ENCODE peak calls at places on chromosome 17, in eight cellular contexts. V is suprapubic skin, G is uterus, I is GM12878, R is adrenal gland, Z is esophagus muscularis mucosa, T is H1, O is IMR-90. K is an unnamed sample. For H3K4me1, the result is how much of the 10 kb centered on the place peaks cover.

GRCh38 chr17:3989156-3989886 is 25.1 kb upstream of the ATP2A3 start:
- DNase-seq in I (no peak), T (no peak), G (no peak), O (no peak), V (no peak), Z (no peak), R (no peak), K (no peak)

GRCh38 chr17:32609085-32609484 is 122.3 kb downstream of the CDK5R1 start:
- DNase-seq in O (no peak), G (no peak), I (peak), Z (no peak), T (no peak), V (no peak), R (peak), K (no peak)

GRCh38 chr17:52157603-52158449 is 688 bp downstream of the CA10 start:
- DNase-seq in O (no peak), R (no peak), T (peak), Z (no peak), I (no peak), V (no peak), G (no peak), K (no peak)

GRCh38 chr17:4319221-4319620 is 47.3 kb downstream of the UBE2G1 start:
- DNase-seq in V (no peak), T (no peak), O (no peak), G (no peak), I (no peak), Z (no peak), R (no peak), K (no peak)

GRCh38 chr17:12744298-12744697 is 45.0 kb upstream of the ARHGAP44 start:
- DNase-seq in I (no peak), O (peak), V (no peak), R (no peak), Z (no peak), G (no peak), T (no peak), K (no peak)

GRCh38 chr17:42340691-42341127 is 47.5 kb downstream of the STAT3 start:
- DNase-seq in T (no peak), V (no peak), G (no peak), Z (no peak), O (no peak), I (no peak), R (no peak), K (no peak)

GRCh38 chr17:67518881-67519280 is 141.8 kb downstream of the PITPNC1 start:
- DNase-seq in I (no peak), G (no peak), Z (no peak), O (no peak), V (no peak), R (no peak), T (no peak), K (no peak)

GRCh38 chr17:80031691-80032480 is 3.8 kb downstream of the TBC1D16 start:
- DNase-seq in I (no peak), T (no peak), V (no peak), G (no peak), Z (no peak), R (no peak), O (no peak), K (no peak)

GRCh38 chr17:17186051-17186450 is 20.1 kb downstream of the PLD6 start:
- DNase-seq in G (no peak), V (no peak), R (no peak), T (no peak), I (no peak), Z (no peak), O (peak), K (no peak)

GRCh38 chr17:17180741-17181525 is 25.2 kb downstream of the PLD6 start:
- DNase-seq in O (no peak), G (no peak), T (no peak), I (no peak), R (no peak), Z (no peak), V (no peak), K (no peak)

GRCh38 chr17:17181666-17182600 is 24.2 kb downstream of the PLD6 start:
- DNase-seq in T (no peak), O (no peak), R (no peak), V (no peak), G (no peak), Z (no peak), I (peak), K (no peak)

GRCh38 chr17:17182601-17183136 is 23.5 kb downstream of the PLD6 start:
- DNase-seq in G (no peak), V (no peak), R (no peak), O (no peak), I (no peak), Z (no peak), T (no peak), K (no peak)

GRCh38 chr17:17183744-17184143 is 22.4 kb downstream of the PLD6 start:
- DNase-seq in G (no peak), Z (no peak), R (no peak), I (no peak), O (no peak), V (no peak), T (no peak), K (no peak)
- H3K4me1 ChIP-seq in G (under half), Z (under half), R (under half), I (under half), O (under half), V (half or more), T (under half), K (under half)

DNA sequence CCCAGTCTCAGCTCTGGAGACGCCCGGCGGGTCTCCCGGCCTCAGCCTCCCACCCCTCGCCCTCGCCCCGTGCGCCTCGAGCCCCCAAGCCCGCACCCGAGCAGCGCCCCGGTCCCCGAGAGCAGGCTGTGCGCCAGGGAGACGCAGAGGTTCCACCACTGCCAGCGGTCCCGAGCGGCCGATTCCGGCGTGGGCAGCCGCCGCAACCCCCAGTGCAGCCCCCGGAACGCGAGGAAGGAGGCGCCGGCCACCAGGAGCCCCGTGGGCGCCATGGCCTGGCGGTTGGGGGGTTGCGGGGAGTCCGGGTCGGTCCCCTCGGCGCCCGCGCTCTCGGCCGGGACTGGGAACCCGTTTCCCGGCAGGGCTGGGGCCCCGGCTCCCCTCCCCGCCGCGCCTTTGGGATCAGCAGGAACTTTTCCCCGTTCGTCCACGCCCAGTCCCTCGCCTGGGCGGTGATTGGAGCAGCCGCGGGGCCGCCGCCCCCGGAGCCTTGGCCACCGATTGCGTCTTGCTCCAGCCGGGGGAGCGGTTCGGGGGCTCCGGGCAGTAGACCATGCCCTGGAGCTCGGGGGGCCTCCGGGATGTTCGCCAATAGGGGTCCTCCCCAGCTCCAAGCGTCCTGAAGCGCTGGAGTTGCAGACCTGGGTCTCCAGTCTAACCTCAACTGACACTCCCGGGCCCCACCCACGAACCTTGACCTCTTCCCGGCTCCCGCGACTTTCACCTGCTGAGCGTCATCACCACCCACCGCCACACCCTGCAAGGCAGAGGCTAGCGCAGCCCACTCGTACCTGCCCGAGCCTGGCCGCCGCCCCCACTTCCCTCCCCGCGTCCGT is at the start of gene TLCD2:
- DNase-seq in T (peak), O (peak), V (no peak), R (peak), I (no peak), G (peak), Z (no peak), K (no peak)
- TF ChIP-seq POLR2A in T (no peak), O (peak), V (no peak), R (peak), I (peak), G (peak), Z (peak), K (no peak)

DNA sequence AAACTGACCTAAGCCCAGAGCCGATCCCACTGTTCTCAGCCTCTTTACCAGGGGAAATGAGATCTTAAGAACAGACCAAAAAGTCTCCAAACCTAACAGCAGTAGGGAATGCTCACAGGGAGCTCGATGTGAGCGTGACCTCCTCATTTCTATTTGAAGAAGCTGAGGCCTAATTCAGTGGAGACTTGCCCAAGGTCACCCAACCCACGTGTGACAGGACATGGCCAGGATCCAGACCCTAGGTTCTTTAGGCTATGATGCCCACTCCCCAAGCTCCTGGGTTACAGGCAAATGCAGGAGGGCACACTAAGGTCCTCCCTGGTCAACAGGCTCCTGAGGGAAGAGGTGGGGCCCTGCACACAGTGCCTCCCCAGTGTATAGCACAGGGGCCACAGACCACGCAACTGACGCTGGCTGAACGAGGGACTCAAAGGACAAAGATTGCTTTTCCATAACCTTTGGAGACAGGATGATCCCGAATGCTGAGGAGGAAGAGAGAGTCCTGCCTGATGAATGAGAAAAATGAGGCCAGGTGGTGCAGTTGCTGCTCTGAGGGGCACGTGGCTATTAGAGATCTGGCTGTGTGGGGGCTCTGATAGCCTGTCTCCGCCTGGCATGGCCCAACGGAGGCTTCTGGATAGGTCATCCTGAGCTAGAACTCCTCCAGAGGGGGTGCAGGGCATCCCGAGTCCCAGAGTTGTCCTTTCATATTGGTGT is 24.0 kb downstream of the MAP3K14 start:
- DNase-seq in I (no peak), V (no peak), Z (no peak), G (no peak), R (peak), O (no peak), T (no peak), K (no peak)
- H3K4me1 ChIP-seq in I (half or more), V (half or more), Z (half or more), G (under half), R (under half), O (under half), T (under half), K (half or more)

GRCh38 chr17:82097919-82098168 is 192 bp downstream of the FASN start:
- DNase-seq in Z (no peak), R (no peak), T (no peak), I (no peak), V (no peak), O (no peak), G (no peak), K (no peak)

GRCh38 chr17:82096709-82097186 is 1.3 kb downstream of the FASN start:
- DNase-seq in Z (no peak), G (no peak), V (no peak), O (no peak), I (no peak), T (no peak), R (no peak), K (no peak)

GRCh38 chr17:82094931-82095776 is 2.9 kb downstream of the FASN start:
- DNase-seq in T (no peak), I (no peak), V (no peak), O (no peak), G (no peak), R (no peak), Z (no peak), K (no peak)

GRCh38 chr17:82097187-82097918 is 683 bp downstream of the FASN start:
- DNase-seq in R (no peak), O (peak), T (no peak), G (peak), V (no peak), Z (no peak), I (no peak), K (no peak)

GRCh38 chr17:82095777-82096708 is 2.0 kb downstream of the FASN start:
- DNase-seq in R (no peak), G (peak), V (no peak), T (no peak), Z (no peak), O (no peak), I (no peak), K (no peak)
- TF ChIP-seq POLR2A in R (no peak), G (no peak), V (no peak), T (peak), Z (no peak), O (no peak), I (peak), K (no peak)

DNA sequence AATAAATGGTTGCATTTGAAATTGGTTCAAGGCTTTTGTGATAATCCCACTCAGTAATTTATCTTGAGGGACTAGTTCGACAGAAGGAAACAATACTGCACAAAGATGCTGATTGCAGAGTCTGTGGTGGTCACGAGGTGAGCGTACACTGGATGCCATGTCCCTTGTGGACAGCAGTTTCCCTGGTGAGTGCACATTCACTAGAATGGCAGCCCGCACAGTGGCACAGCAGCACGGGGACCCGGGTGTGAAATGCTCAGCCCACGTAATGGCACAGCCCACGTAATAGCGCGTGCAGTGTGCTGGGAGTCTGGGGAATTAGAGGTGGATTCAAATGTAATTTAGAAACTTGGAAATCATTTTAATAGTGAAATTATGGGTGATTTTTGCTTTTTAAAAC is 154.0 kb downstream of the LGALS9B start:
- DNase-seq in G (no peak), R (no peak), I (no peak), O (no peak), Z (peak), T (no peak), V (no peak), K (no peak)
- H3K4me1 ChIP-seq in G (under half), R (under half), I (under half), O (under half), Z (under half), T (under half), V (under half), K (under half)

DNA sequence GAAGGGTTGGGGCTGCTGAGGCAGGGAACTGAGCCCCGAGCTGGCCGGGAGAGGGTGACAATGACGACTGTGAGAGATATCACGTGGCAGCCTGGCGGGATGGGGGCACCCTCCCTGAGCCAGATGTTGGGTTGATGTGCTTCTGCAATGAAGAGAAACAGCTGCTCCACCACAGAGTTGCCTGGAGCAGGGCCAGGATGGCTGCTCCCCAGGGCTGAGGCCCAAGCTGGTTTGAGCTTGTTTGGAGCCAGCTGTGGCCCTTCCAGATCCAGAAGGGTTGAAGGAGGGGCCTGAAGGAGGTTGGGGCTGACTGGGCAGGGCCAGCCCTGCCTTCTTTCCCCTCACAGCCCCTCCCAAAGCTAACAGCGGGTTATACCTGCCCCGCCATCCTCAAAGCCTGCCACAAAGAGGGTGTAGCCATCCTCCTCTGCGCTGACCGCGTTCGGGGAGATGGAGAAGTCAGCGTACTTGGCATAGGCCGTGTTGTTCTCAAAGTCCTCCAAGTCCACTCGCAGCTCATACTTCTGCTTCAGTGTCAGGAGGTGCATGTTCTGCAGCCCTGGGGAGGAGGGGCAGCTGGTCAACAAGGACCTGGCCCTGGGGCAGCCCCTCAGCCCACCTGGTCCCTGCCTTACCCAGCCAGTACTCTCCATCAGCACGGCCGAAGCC is 2.1 kb downstream of the MFAP4 start:
- DNase-seq in I (no peak), V (peak), R (peak), G (peak), T (no peak), Z (peak), O (peak), K (no peak)
- TF ChIP-seq POLR2A in I (peak), V (no peak), R (no peak), G (no peak), T (no peak), Z (no peak), O (no peak), K (no peak)

DNA sequence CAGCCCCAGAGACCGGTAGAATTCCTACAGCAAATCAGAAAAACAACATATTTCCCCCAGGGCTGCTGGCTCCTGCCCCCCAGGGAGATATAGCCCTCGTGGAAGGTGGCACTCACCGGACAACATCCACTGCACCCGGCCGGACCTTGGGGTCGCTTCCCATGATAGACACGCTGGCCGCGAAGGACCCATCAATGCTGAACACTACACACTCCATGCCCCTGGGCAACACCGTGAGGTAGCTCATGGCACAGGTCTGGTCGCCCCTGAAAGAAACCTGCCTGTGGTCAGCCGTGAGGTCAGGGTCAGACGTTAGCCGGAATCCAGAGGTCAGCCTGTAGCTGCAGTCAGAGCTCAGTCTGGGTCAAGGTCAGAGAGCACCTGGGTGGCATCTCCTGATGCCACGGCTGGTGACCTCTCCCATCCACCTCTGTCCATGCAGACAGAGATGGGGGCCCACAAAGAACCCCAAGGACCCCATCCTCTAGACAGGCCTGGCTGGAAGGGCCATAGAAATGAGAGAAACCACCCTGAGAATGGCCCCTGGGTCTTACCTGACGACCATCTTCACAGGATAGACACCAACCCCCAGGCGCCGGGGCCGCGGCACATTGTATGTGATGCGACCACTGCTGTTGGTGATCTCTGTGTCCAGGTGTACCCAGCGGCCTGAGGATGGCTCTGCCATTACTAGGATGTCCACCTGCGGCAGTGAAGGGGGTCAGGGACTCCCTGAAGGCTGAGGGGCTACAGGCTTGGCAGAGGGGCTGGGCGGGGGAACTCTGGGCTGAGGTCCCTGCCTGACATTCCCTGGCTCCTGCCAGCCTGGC is 19.6 kb downstream of the PIMREG start:
- DNase-seq in T (no peak), R (no peak), O (no peak), I (no peak), V (no peak), Z (no peak), G (no peak), K (no peak)
- H3K4me1 ChIP-seq in T (under half), R (under half), O (under half), I (under half), V (under half), Z (under half), G (under half), K (under half)

GRCh38 chr17:72588961-72589360 is 468.1 kb downstream of the SOX9 start:
- DNase-seq in T (no peak), R (no peak), Z (no peak), V (no peak), I (no peak), O (peak), G (no peak), K (no peak)
- TF ChIP-seq POLR2A in T (no peak), R (no peak), Z (no peak), V (no peak), I (no peak), O (no peak), G (no peak), K (no peak)

GRCh38 chr17:2190014-2190413 is 113.6 kb downstream of the SMG6 start:
- DNase-seq in G (peak), T (no peak), O (no peak), R (no peak), V (no peak), Z (no peak), I (no peak), K (no peak)

GRCh38 chr17:2192367-2193028 is 111.1 kb downstream of the SMG6 start:
- DNase-seq in T (no peak), I (peak), V (no peak), O (peak), G (no peak), R (no peak), Z (no peak), K (no peak)

GRCh38 chr17:2191227-2191626 is 112.4 kb downstream of the SMG6 start:
- DNase-seq in V (no peak), I (no peak), R (no peak), G (no peak), T (no peak), O (no peak), Z (no peak), K (no peak)

GRCh38 chr17:2189231-2189630 is 114.4 kb downstream of the SMG6 start:
- DNase-seq in I (no peak), R (no peak), V (no peak), T (no peak), G (no peak), Z (no peak), O (no peak), K (no peak)

GRCh38 chr17:2191785-2192184 is 111.8 kb downstream of the SMG6 start:
- DNase-seq in R (no peak), O (no peak), I (no peak), V (no peak), Z (no peak), G (no peak), T (no peak), K (no peak)
- H3K4me1 ChIP-seq in R (under half), O (under half), I (under half), V (half or more), Z (half or more), G (under half), T (under half), K (under half)

GRCh38 chr17:62627219-62627903 is at the start of gene MRC2:
- DNase-seq in R (peak), Z (no peak), T (peak), O (peak), I (no peak), G (peak), V (no peak), K (no peak)
- TF ChIP-seq POLR2A in R (peak), Z (no peak), T (peak), O (peak), I (no peak), G (peak), V (no peak), K (no peak)

K was measured in vagina.